ENCODE peak calls at places on chromosomes 12 and 14, in four cellular contexts. A is iPS-NIHi11, X is HTR-8/SVneo, P is NCI-H1694 treated with DMSO at 0.1 percent for 48 hours. O is an unnamed sample.

GRCh38 chr14:101819251-101819990 is 57.9 kb downstream of the PPP2R5C start:
- DNase-seq in A (no peak), X (no peak), P (no peak), O (no peak)

GRCh38 chr14:52906141-52906601 is 44.7 kb downstream of the FERMT2 start:
- DNase-seq in A (no peak), X (peak), P (no peak), O (no peak)

GRCh38 chr12:64186789-64187188 is 35.3 kb downstream of the KICS2 start:
- DNase-seq in A (no peak), X (no peak), P (no peak), O (no peak)

GRCh38 chr14:95696741-95697140 is 10.5 kb downstream of the TCL1B start:
- DNase-seq in A (no peak), X (no peak), P (no peak), O (no peak)

GRCh38 chr12:68240975-68241374 is 12.4 kb downstream of the IL22 start:
- DNase-seq in A (no peak), X (peak), P (no peak), O (no peak)

GRCh38 chr12:56385873-56386272 is 23.2 kb upstream of the APOF start:
- DNase-seq in A (no peak), X (no peak), P (no peak), O (no peak)

GRCh38 chr12:117832459-117833457 is 136.0 kb downstream of the KSR2 start:
- DNase-seq in A (no peak), X (no peak), P (no peak), O (no peak)

GRCh38 chr14:77098470-77099353 is 654 bp downstream of the CIPC start:
- DNase-seq in A (peak), X (peak), P (peak), O (no peak)

GRCh38 chr12:109308534-109309440 is at the start of gene FOXN4:
- DNase-seq in A (peak), X (no peak), P (no peak), O (peak)

GRCh38 chr12:10242539-10242938 is 29.9 kb downstream of the GABARAPL1 start:
- DNase-seq in A (no peak), X (no peak), P (no peak), O (no peak)

GRCh38 chr14:31582286-31582691 is 21.1 kb downstream of the NUBPL start:
- DNase-seq in A (no peak), X (no peak), P (peak), O (no peak)

GRCh38 chr12:50841654-50842531 is 833 bp upstream of the TMPRSS12 start:
- DNase-seq in A (no peak), X (no peak), P (no peak), O (no peak)

GRCh38 chr14:71103662-71104484 is 196.6 kb downstream of the PCNX1 start:
- DNase-seq in A (peak), X (peak), P (peak), O (peak)

GRCh38 chr12:19830461-19830860 is 391.2 kb downstream of the AEBP2 start:
- DNase-seq in A (no peak), X (no peak), P (no peak), O (no peak)

GRCh38 chr12:5022465-5023061 is 21.1 kb upstream of the KCNA5 start:
- DNase-seq in A (peak), X (peak), P (peak), O (peak)

GRCh38 chr12:61536525-61536924 is 723.7 kb upstream of the USP15 start:
- DNase-seq in A (no peak), X (no peak), P (no peak), O (no peak)

GRCh38 chr12:49413010-49413409 is 45.7 kb downstream of the SPATS2 start:
- DNase-seq in A (no peak), X (no peak), P (no peak), O (no peak)

GRCh38 chr14:93965287-93965821 is 11.0 kb downstream of the ASB2 start:
- DNase-seq in A (no peak), X (peak), P (no peak), O (no peak)